ENCODE peak calls at places on chromosomes 16 and 17, in six cellular contexts. M is upper lobe of right lung; G is neural progenitor cell; J is CD8-positive, alpha-beta T cell; S is spleen; R is psoas muscle. X is an unnamed sample.

GRCh38 chr16:26396511-26397235 is 670.1 kb upstream of the C16orf82 start:
- DNase-seq in G (peak; percentile 59), R (no peak), M (no peak), J (no peak), S (no peak), X (no peak)

GRCh38 chr17:67266496-67266895 is 21.5 kb upstream of the HELZ start:
- DNase-seq in G (no peak), S (no peak), R (no peak), J (no peak), M (peak; percentile 15), X (no peak)

GRCh38 chr16:23388786-23389185 is 64.2 kb downstream of the COG7 start:
- DNase-seq in J (no peak), M (peak; percentile 30), G (no peak), S (peak; percentile 62), R (no peak), X (no peak)

GRCh38 chr17:1050246-1050995 is 53.5 kb downstream of the TIMM22 start:
- DNase-seq in J (no peak), M (no peak), G (no peak), R (peak; percentile 4), S (peak; percentile 54), X (no peak)

GRCh38 chr16:30875881-30876791 is 17.7 kb downstream of the BCL7C start:
- DNase-seq in J (no peak), M (no peak), S (no peak), G (peak; percentile 31), R (no peak), X (peak; percentile 56)

GRCh38 chr17:79984045-79984840 is 51.4 kb downstream of the TBC1D16 start:
- DNase-seq in M (peak; percentile 20), S (peak; percentile 4), J (no peak), R (no peak), G (no peak), X (no peak)

GRCh38 chr16:680967-681745 is 946 bp downstream of the STUB1 start:
- DNase-seq in J (no peak), M (no peak), S (peak; percentile 82), G (peak; percentile 53), R (peak; percentile 68), X (no peak)

GRCh38 chr17:66491213-66491612 is 188.8 kb downstream of the PRKCA start:
- DNase-seq in G (no peak), R (no peak), M (no peak), S (no peak), J (no peak), X (peak; percentile 43)

GRCh38 chr17:58181796-58182195 is 10.7 kb upstream of the EPX start:
- DNase-seq in R (no peak), G (no peak), M (no peak), S (no peak), J (no peak), X (no peak)

GRCh38 chr17:147796-148740 is 10.7 kb downstream of the SCGB1C2 start:
- DNase-seq in R (peak; percentile 8), M (peak; percentile 56), J (no peak), G (no peak), S (peak; percentile 41), X (no peak)

GRCh38 chr17:72351884-72352346 is 231.1 kb downstream of the SOX9 start:
- DNase-seq in S (no peak), J (no peak), R (no peak), M (no peak), G (peak; percentile 16), X (no peak)

GRCh38 chr17:32795339-32795979 is 81.5 kb downstream of the MYO1D start:
- DNase-seq in G (no peak), S (no peak), M (no peak), R (no peak), J (no peak), X (no peak)

GRCh38 chr16:19700319-19700781 is 17.7 kb downstream of the KNOP1 start:
- DNase-seq in M (no peak), R (no peak), J (no peak), G (no peak), S (peak; percentile 28), X (no peak)

GRCh38 chr17:35257080-35257701 is 14.3 kb downstream of the SLFN5 start:
- DNase-seq in M (no peak), G (no peak), J (no peak), R (no peak), S (no peak), X (no peak)

GRCh38 chr16:85759631-85760419 is 8.9 kb upstream of the C16orf74 start:
- DNase-seq in R (no peak), G (no peak), M (peak; percentile 74), J (no peak), S (peak; percentile 93), X (peak; percentile 25)

GRCh38 chr16:85422374-85423185 is 190.5 kb upstream of the GSE1 start:
- DNase-seq in M (peak; percentile 92), J (no peak), S (peak; percentile 66), R (no peak), G (peak; percentile 74), X (peak; percentile 31)

GRCh38 chr17:41588126-41588810 is 1.6 kb upstream of the KRT14 start:
- DNase-seq in M (peak; percentile 30), S (no peak), R (no peak), J (no peak), G (no peak), X (no peak)

GRCh38 chr17:63032141-63032540 is 66.1 kb downstream of the TANC2 start:
- DNase-seq in G (no peak), M (no peak), R (no peak), S (no peak), J (no peak), X (no peak)

GRCh38 chr16:23795369-23795768 is 40.4 kb upstream of the PRKCB start:
- DNase-seq in J (no peak), G (no peak), R (no peak), S (no peak), M (no peak), X (no peak)

GRCh38 chr17:50817838-50818237 is 17.5 kb upstream of the WFIKKN2 start:
- DNase-seq in S (no peak), J (no peak), M (no peak), G (no peak), R (no peak), X (no peak)

GRCh38 chr16:2471016-2471652 is at the start of gene NTN3:
- DNase-seq in J (no peak), S (no peak), M (no peak), G (peak; percentile 88), R (no peak), X (peak; percentile 52)

GRCh38 chr17:44323359-44324091 is 1.1 kb downstream of the SLC25A39 start:
- DNase-seq in G (no peak), S (no peak), M (no peak), R (no peak), J (no peak), X (no peak)

GRCh38 chr16:53457670-53458069 is 23.4 kb downstream of the RBL2 start:
- DNase-seq in R (no peak), G (no peak), S (no peak), M (no peak), J (peak; percentile 71), X (peak; percentile 89)

GRCh38 chr16:64421515-64421914 is 700.3 kb downstream of the CDH11 start:
- DNase-seq in R (no peak), G (no peak), M (no peak), S (no peak), J (no peak), X (no peak)

GRCh38 chr16:64417711-64418227 is 704.1 kb downstream of the CDH11 start:
- DNase-seq in M (no peak), S (no peak), J (no peak), R (no peak), G (no peak), X (no peak)

GRCh38 chr16:64412578-64413280 is 709.1 kb downstream of the CDH11 start:
- DNase-seq in G (no peak), M (no peak), J (no peak), R (peak; percentile 22), S (no peak), X (no peak)

GRCh38 chr16:64419832-64420231 is 702.0 kb downstream of the CDH11 start:
- DNase-seq in G (no peak), S (no peak), M (no peak), R (no peak), J (no peak), X (no peak)

DNA sequence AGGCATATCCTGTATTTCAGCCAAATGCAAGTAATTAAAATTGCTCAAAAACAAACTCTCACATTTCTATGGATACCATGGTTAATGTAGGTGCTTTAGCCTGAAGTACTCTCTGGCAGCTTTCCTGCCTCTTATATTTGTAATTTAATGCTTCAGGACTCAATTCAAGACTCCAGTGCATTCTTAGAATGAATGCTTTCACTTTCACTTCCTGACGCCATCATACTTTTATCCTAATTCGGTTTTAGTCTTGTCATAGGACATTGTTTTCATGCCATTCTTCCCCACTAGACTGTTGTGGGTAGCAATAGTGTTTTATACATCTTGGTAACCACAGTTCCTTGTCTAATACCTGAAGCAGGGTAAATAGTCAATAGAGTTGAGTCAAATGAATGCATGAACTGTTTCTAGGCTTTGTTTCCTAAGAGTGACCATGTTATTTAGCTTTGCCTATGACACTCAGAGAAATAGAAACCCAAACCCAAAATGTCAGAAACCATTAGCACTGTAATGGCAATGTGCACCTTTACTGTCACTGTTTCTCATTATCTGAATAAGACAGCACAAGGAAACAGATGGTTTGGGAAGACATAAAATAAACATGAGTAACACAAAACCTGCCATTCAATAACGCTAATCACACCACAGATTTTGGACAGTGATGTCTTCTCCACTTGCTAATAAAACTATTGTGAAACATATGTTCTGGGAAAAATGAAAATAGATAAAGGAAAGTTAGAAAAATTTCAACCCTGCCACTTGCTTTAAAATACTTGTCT is 705.4 kb downstream of the CDH11 start:
- DNase-seq in J (no peak), S (no peak), G (no peak), R (no peak), M (no peak), X (no peak)
- H3K4me3 ChIP-seq in J (no peak overlapping the region), S (no peak overlapping the region), G (no peak overlapping the region), R (peak overlapping the region; percentile 51), M (peak overlapping the region; percentile 36), X (no peak overlapping the region)

DNA sequence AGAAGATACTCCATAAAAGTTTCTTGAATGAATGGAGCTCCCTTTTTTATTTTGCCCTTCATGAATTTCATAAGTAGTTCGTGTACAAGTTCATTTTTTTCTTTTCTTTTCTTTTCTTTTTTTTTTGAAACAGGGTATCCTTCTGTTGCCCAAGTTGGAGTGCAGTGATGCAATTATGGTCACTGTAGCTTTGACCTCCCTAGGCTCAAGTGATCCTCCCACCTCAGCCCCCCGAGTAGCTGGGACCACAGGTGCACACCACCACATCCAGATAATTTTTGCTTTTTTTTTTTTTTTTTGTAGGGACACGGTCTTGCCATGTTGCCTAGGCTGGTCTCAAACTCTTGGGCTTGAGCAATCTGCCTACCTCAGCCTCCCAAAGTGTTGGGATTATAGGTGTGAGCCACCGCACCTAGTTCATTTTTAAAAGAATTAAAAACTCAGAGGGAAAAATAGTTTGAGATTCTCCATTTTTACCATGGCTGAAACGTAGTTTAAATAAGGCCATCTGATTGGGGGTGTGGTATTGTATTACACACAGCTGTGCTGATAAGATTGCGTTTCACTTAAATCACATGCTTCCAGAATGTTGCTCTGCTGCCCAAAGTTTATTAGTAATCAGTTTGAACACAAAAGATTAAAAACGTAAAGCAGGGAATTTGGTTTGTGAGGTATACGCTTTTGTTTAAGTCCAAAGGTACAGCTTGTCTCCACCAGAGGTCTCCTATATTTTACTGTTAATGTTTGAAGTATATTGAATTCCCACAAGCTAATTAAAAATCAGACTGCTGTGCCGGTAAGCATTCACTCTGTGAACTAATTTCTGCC is 154.1 kb downstream of the SOCS1 start:
- DNase-seq in S (no peak), J (no peak), R (no peak), G (no peak), M (no peak), X (no peak)
- H3K4me1 ChIP-seq in S (peaks cover 9% of the 10 kb centered on the region), J (peaks cover 12% of the 10 kb centered on the region), R (peaks cover 27% of the 10 kb centered on the region), G (peaks cover 7% of the 10 kb centered on the region), M (peaks cover 42% of the 10 kb centered on the region), X (peaks cover 61% of the 10 kb centered on the region)

GRCh38 chr16:73056383-73056782 is 8.5 kb upstream of the ZFHX3 start:
- DNase-seq in M (no peak), S (no peak), J (no peak), R (no peak), G (no peak), X (no peak)
- H3K4me3 ChIP-seq in M (peak overlapping the region; percentile 71), S (peak overlapping the region; percentile 79), J (no peak overlapping the region), R (peak overlapping the region; percentile 88), G (peak overlapping the region; percentile 70), X (no peak overlapping the region)

GRCh38 chr16:3866703-3867431 is 13.6 kb downstream of the CREBBP start:
- DNase-seq in S (no peak), M (no peak), R (no peak), J (no peak), G (no peak), X (no peak)
- H3K4me1 ChIP-seq in S (peaks cover 73% of the 10 kb centered on the region), M (peaks cover 62% of the 10 kb centered on the region), R (peaks cover 89% of the 10 kb centered on the region), J (peaks cover 93% of the 10 kb centered on the region), G (peaks cover 33% of the 10 kb centered on the region), X (no peaks in the 10 kb centered on the region)